ENCODE peak calls at places on chromosomes 5 and 9, in four cellular contexts. G is OCI-LY7, R is hepatocyte, H is fibroblast of lung. D is an unnamed sample. For H3K79me2, the result is how much of the 10 kb centered on the place peaks cover.

GRCh38 chr9:99445377-99445891 is 223.4 kb downstream of the SEC61B start:
- DNase-seq in G (no peak), R (peak), H (peak), D (peak)

GRCh38 chr5:76473676-76474075 is 70.6 kb downstream of the IQGAP2 start:
- DNase-seq in G (peak), R (no peak), H (no peak), D (no peak)

GRCh38 chr9:98536542-98537173 is 172.1 kb downstream of the GABBR2 start:
- DNase-seq in G (peak), R (peak), H (no peak), D (peak)

GRCh38 chr9:128396970-128397613 is 23.6 kb upstream of the CERCAM start:
- DNase-seq in G (no peak), R (no peak), H (no peak), D (no peak)

GRCh38 chr5:36179950-36180349 is 28.0 kb downstream of the SKP2 start:
- DNase-seq in G (no peak), R (no peak), H (no peak), D (no peak)

GRCh38 chr5:78757269-78758053 is 108.9 kb upstream of the LHFPL2 start:
- DNase-seq in G (no peak), R (peak), H (peak), D (no peak)

GRCh38 chr5:62183727-62184126 is 122.3 kb upstream of the KIF2A start:
- DNase-seq in G (no peak), R (no peak), H (no peak), D (peak)

GRCh38 chr5:123628860-123629544 is 117.0 kb downstream of the CSNK1G3 start:
- DNase-seq in G (no peak), R (no peak), H (no peak), D (no peak)

GRCh38 chr5:19408149-19408548 is 579.9 kb downstream of the CDH18 start:
- DNase-seq in G (no peak), R (no peak), H (no peak), D (no peak)

GRCh38 chr5:21895766-21896165 is 957.4 kb downstream of the CDH12 start:
- DNase-seq in G (no peak), R (no peak), H (no peak), D (no peak)
- H3K27ac ChIP-seq in G (no peak), R (no peak), H (no peak), D (no peak)

GRCh38 chr9:92293452-92294296 is at the start of gene IARS1:
- DNase-seq in G (peak), R (peak), H (peak), D (peak)

GRCh38 chr9:92292338-92293074 is 991 bp downstream of the IARS1 start:
- DNase-seq in G (peak), R (peak), H (peak), D (no peak)

GRCh38 chr9:92291577-92291976 is 1.9 kb downstream of the IARS1 start:
- DNase-seq in G (no peak), R (no peak), H (no peak), D (peak)

GRCh38 chr9:92294297-92294676 is 790 bp upstream of the IARS1 start:
- DNase-seq in G (peak), R (peak), H (peak), D (peak)

GRCh38 chr9:92293075-92293354 is 482 bp downstream of the IARS1 start:
- DNase-seq in G (peak), R (no peak), H (no peak), D (no peak)
- H3K79me2 ChIP-seq in G (half or more), R (half or more), H (under half), D (under half)

DNA sequence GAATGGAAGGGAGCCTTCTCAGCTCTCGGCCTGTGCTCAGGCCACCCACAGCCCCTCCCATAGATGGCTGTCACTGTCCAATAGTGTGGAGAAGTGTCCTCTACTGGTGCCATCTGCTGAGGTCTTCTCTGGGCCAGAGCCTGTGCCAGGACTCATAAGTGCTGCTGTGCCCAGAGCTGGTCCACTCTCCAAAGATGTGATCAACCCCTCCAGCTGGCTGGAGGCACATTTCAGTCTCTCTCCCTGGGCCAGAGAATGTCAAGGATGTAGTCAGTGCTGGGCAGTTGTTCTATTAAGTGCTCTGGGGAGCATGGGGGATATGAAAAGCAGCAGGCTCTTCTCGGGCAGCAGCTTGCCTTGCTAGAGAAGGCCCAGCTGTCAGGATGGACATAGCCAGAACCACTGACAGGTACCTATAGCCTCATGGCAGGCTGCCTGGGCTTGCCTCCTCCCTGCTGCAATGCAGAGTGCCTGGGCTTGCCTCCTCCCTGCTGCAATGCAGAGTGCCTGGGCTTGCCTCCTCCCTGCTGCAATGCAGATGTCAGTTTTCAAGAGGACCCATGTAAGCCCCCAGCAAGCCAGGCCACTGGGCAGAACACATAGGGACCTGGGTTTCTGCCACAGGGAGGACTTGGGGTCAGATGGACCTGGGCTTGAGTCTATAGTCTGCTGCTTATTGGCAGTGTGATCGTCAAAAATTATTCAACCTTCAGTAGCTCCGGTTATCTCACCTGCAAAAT is 157.2 kb upstream of the PANK3 start:
- DNase-seq in G (no peak), R (no peak), H (no peak), D (no peak)
- H3K4me2 ChIP-seq in G (no peak), R (no peak), H (no peak), D (no peak)

GRCh38 chr9:133921866-133922265 is 70.3 kb downstream of the VAV2 start:
- DNase-seq in G (no peak), R (no peak), H (no peak), D (no peak)

GRCh38 chr9:133917407-133917806 is 74.7 kb downstream of the VAV2 start:
- DNase-seq in G (no peak), R (no peak), H (no peak), D (no peak)

GRCh38 chr9:133918123-133918813 is 73.9 kb downstream of the VAV2 start:
- DNase-seq in G (no peak), R (no peak), H (peak), D (no peak)

GRCh38 chr9:133920471-133920870 is 71.7 kb downstream of the VAV2 start:
- DNase-seq in G (no peak), R (no peak), H (no peak), D (no peak)

DNA sequence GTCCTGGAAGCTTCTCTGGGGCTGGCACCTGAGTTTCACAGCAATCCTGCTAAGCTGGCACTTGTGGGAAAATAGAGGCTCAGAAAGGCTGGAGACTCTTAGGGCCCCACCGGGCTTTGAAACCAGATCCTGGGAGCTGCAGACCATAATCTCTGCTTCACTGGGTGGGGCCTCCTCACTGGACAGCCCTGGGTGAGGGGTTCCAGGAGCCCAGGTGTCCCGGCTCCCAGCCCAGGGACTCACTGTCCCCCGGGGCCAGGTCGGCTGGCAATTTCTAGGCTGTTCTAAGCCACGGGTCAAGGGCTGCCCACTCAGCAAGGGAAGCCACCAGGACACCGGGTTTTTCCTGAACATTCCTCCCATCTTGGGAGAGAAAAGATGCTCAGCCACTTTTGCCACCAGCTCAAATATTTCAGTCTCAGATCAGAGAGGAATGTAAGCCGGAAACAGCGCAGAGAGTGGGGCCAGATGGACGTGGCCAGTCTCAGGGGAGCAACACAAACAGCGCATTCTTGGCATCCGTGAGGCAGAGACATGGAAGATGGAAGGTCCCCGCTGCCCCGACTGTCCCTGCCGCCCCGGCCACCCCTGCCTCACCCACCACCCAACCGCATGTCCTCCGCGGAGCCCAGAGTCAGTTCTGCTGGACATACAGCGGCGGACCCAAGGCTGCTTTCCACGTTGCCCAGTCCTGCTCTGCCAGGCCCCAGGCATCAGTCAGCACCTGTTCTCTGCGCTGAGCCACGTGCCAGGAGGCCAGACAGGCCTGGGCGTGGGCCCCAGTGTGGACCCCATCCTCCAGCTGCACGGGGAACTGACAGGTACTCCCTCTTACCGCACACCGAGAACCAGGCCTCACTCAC is 72.6 kb downstream of the VAV2 start:
- DNase-seq in G (no peak), R (no peak), H (no peak), D (no peak)
- H3K27ac ChIP-seq in G (no peak), R (no peak), H (peak), D (no peak)